ENCODE peak calls at places on chromosomes 12 and 14, in six cellular contexts. B is WTC11, P is gastrocnemius medialis, J is T-cell, L is AG08395, I is NCI-H2029. O is an unnamed sample.

GRCh38 chr12:116059901-116060300 is 217.6 kb downstream of the MED13L start:
- DNase-seq in B (no peak), P (no peak), J (no peak), L (no peak), I (no peak), O (peak; percentile 5)

GRCh38 chr12:546920-547845 is 87.4 kb downstream of the B4GALNT3 start:
- DNase-seq in B (peak; percentile 81), P (no peak), J (peak; percentile 62), L (peak; percentile 84), I (peak; percentile 8), O (peak; percentile 93)

GRCh38 chr14:90132821-90133570 is 71.2 kb downstream of the KCNK13 start:
- DNase-seq in B (no peak), P (no peak), J (no peak), L (no peak), I (no peak), O (no peak)

GRCh38 chr14:64758711-64759554 is 54.7 kb downstream of the PLEKHG3 start:
- DNase-seq in B (no peak), P (no peak), J (no peak), L (peak; percentile 91), I (no peak), O (peak; percentile 36)

GRCh38 chr12:104197264-104197663 is 18.3 kb upstream of the TXNRD1 start:
- DNase-seq in B (no peak), P (no peak), J (no peak), L (no peak), I (no peak), O (no peak)

GRCh38 chr14:51165415-51165814 is 70.5 kb upstream of the TRIM9 start:
- DNase-seq in B (no peak), P (no peak), J (no peak), L (no peak), I (no peak), O (no peak)

GRCh38 chr12:12786716-12787601 is 1.5 kb downstream of the APOLD1 start:
- DNase-seq in B (peak; percentile 71), P (peak; percentile 73), J (peak; percentile 68), L (peak; percentile 98), I (peak; percentile 50), O (peak; percentile 93)

GRCh38 chr12:62603811-62604098 is 137.1 kb downstream of the MON2 start:
- DNase-seq in B (no peak), P (no peak), J (no peak), L (no peak), I (no peak), O (no peak)

GRCh38 chr12:131386781-131387180 is 324.1 kb upstream of the SFSWAP start:
- DNase-seq in B (no peak), P (no peak), J (no peak), L (no peak), I (no peak), O (no peak)

GRCh38 chr14:61435563-61436337 is 114.4 kb downstream of the PRKCH start:
- DNase-seq in B (no peak), P (no peak), J (no peak), L (no peak), I (no peak), O (no peak)

GRCh38 chr14:58832010-58832409 is 194.2 kb downstream of the DACT1 start:
- DNase-seq in B (no peak), P (no peak), J (no peak), L (no peak), I (no peak), O (no peak)

O was measured in HuH-7.